ENCODE peak calls at places on chromosomes 3 and 15, in nine cellular contexts. One of them, this sample, is unnamed.
A peak's percentile ranks its signal among the peaks of the same experiment; 100 is the strongest.

GRCh38 chr15:60546764-60547163 is 67.8 kb upstream of the ICE2 start:
- DNase-seq in GM23248: no peak
- DNase-seq in hepatocyte: no peak
- DNase-seq in HFF-Myc: no peak
- DNase-seq in tibial artery: no peak
- DNase-seq in heart right ventricle: no peak
- DNase-seq in left ventricle myocardium inferior: no peak
- DNase-seq in adrenal gland: no peak
- DNase-seq in mammary epithelial cell: no peak
- DNase-seq in this sample: no peak

GRCh38 chr3:134106580-134106979 is 76.9 kb upstream of the SLCO2A1 start:
- DNase-seq in GM23248: no peak
- DNase-seq in hepatocyte: no peak
- DNase-seq in HFF-Myc: no peak
- DNase-seq in tibial artery: no peak
- DNase-seq in heart right ventricle: no peak
- DNase-seq in left ventricle myocardium inferior: no peak
- DNase-seq in adrenal gland: no peak
- DNase-seq in mammary epithelial cell: no peak
- DNase-seq in this sample: no peak

GRCh38 chr15:48765007-48765406 is 45.9 kb downstream of the CEP152 start:
- DNase-seq in GM23248: no peak
- DNase-seq in hepatocyte: no peak
- DNase-seq in HFF-Myc: no peak
- DNase-seq in tibial artery: no peak
- DNase-seq in heart right ventricle: no peak
- DNase-seq in left ventricle myocardium inferior: no peak
- DNase-seq in adrenal gland: no peak
- DNase-seq in mammary epithelial cell: no peak
- DNase-seq in this sample: no peak

GRCh38 chr15:91308209-91308608 is 208.2 kb downstream of the SV2B start:
- DNase-seq in GM23248: no peak
- DNase-seq in hepatocyte: no peak
- DNase-seq in HFF-Myc: no peak
- DNase-seq in tibial artery: no peak
- DNase-seq in heart right ventricle: no peak
- DNase-seq in left ventricle myocardium inferior: no peak
- DNase-seq in adrenal gland: no peak
- DNase-seq in mammary epithelial cell: no peak
- DNase-seq in this sample: no peak

GRCh38 chr3:66456711-66457173 is 44.1 kb downstream of the LRIG1 start:
- DNase-seq in GM23248: no peak
- DNase-seq in hepatocyte: no peak
- DNase-seq in HFF-Myc: no peak
- DNase-seq in tibial artery: no peak
- DNase-seq in heart right ventricle: peak; percentile 69
- DNase-seq in left ventricle myocardium inferior: peak; percentile 52
- DNase-seq in adrenal gland: no peak
- DNase-seq in mammary epithelial cell: no peak
- DNase-seq in this sample: no peak

GRCh38 chr3:116905805-116906204 is 196.2 kb downstream of the TUSC7 start:
- DNase-seq in GM23248: peak; percentile 35
- DNase-seq in hepatocyte: no peak
- DNase-seq in HFF-Myc: no peak
- DNase-seq in tibial artery: no peak
- DNase-seq in heart right ventricle: no peak
- DNase-seq in left ventricle myocardium inferior: no peak
- DNase-seq in adrenal gland: no peak
- DNase-seq in mammary epithelial cell: no peak
- DNase-seq in this sample: no peak

GRCh38 chr15:59190291-59190690 is 16.4 kb upstream of the LDHAL6B start:
- DNase-seq in GM23248: no peak
- DNase-seq in hepatocyte: no peak
- DNase-seq in HFF-Myc: no peak
- DNase-seq in tibial artery: no peak
- DNase-seq in heart right ventricle: no peak
- DNase-seq in left ventricle myocardium inferior: no peak
- DNase-seq in adrenal gland: no peak
- DNase-seq in mammary epithelial cell: no peak
- DNase-seq in this sample: no peak

GRCh38 chr3:127458698-127459097 is 131.8 kb downstream of the TPRA1 start:
- DNase-seq in GM23248: peak; percentile 13
- DNase-seq in hepatocyte: peak; percentile 70
- DNase-seq in HFF-Myc: no peak
- DNase-seq in tibial artery: no peak
- DNase-seq in heart right ventricle: no peak
- DNase-seq in left ventricle myocardium inferior: no peak
- DNase-seq in adrenal gland: no peak
- DNase-seq in mammary epithelial cell: no peak
- DNase-seq in this sample: no peak

GRCh38 chr3:14836049-14836468 is 17.3 kb downstream of the FGD5 start:
- DNase-seq in GM23248: no peak
- DNase-seq in hepatocyte: no peak
- DNase-seq in HFF-Myc: no peak
- DNase-seq in tibial artery: peak; percentile 78
- DNase-seq in heart right ventricle: peak; percentile 72
- DNase-seq in left ventricle myocardium inferior: peak; percentile 85
- DNase-seq in adrenal gland: peak; percentile 43
- DNase-seq in mammary epithelial cell: no peak
- DNase-seq in this sample: no peak

GRCh38 chr3:168386301-168386700 is 290.6 kb upstream of the GOLIM4 start:
- DNase-seq in GM23248: no peak
- DNase-seq in hepatocyte: no peak
- DNase-seq in HFF-Myc: no peak
- DNase-seq in tibial artery: no peak
- DNase-seq in heart right ventricle: no peak
- DNase-seq in left ventricle myocardium inferior: no peak
- DNase-seq in adrenal gland: no peak
- DNase-seq in mammary epithelial cell: no peak
- DNase-seq in this sample: no peak

GRCh38 chr3:69751118-69751517 is 11.9 kb downstream of the MITF start:
- DNase-seq in GM23248: no peak
- DNase-seq in hepatocyte: no peak
- DNase-seq in HFF-Myc: no peak
- DNase-seq in tibial artery: no peak
- DNase-seq in heart right ventricle: no peak
- DNase-seq in left ventricle myocardium inferior: no peak
- DNase-seq in adrenal gland: no peak
- DNase-seq in mammary epithelial cell: no peak
- DNase-seq in this sample: no peak

GRCh38 chr15:41256103-41256502 is 25.0 kb downstream of the CHP1 start:
- DNase-seq in GM23248: no peak
- DNase-seq in hepatocyte: no peak
- DNase-seq in HFF-Myc: no peak
- DNase-seq in tibial artery: no peak
- DNase-seq in heart right ventricle: no peak
- DNase-seq in left ventricle myocardium inferior: no peak
- DNase-seq in adrenal gland: no peak
- DNase-seq in mammary epithelial cell: no peak
- DNase-seq in this sample: no peak

GRCh38 chr15:41259546-41260189 is 28.6 kb downstream of the CHP1 start:
- DNase-seq in GM23248: no peak
- DNase-seq in hepatocyte: peak; percentile 30
- DNase-seq in HFF-Myc: no peak
- DNase-seq in tibial artery: no peak
- DNase-seq in heart right ventricle: no peak
- DNase-seq in left ventricle myocardium inferior: no peak
- DNase-seq in adrenal gland: peak; percentile 63
- DNase-seq in mammary epithelial cell: no peak
- DNase-seq in this sample: no peak

GRCh38 chr15:41254560-41254959 is 23.5 kb downstream of the CHP1 start:
- DNase-seq in GM23248: no peak
- DNase-seq in hepatocyte: no peak
- DNase-seq in HFF-Myc: no peak
- DNase-seq in tibial artery: no peak
- DNase-seq in heart right ventricle: no peak
- DNase-seq in left ventricle myocardium inferior: no peak
- DNase-seq in adrenal gland: no peak
- DNase-seq in mammary epithelial cell: no peak
- DNase-seq in this sample: no peak

GRCh38 chr15:41258706-41259471 is 27.8 kb downstream of the CHP1 start:
- DNase-seq in GM23248: peak; percentile 53
- DNase-seq in hepatocyte: peak; percentile 62
- DNase-seq in HFF-Myc: no peak
- DNase-seq in tibial artery: no peak
- DNase-seq in heart right ventricle: no peak
- DNase-seq in left ventricle myocardium inferior: no peak
- DNase-seq in adrenal gland: peak; percentile 52
- DNase-seq in mammary epithelial cell: peak; percentile 39
- DNase-seq in this sample: no peak

GRCh38 chr15:41256577-41257038 is 25.5 kb downstream of the CHP1 start:
- DNase-seq in GM23248: no peak
- DNase-seq in hepatocyte: peak; percentile 33
- DNase-seq in HFF-Myc: no peak
- DNase-seq in tibial artery: no peak
- DNase-seq in heart right ventricle: no peak
- DNase-seq in left ventricle myocardium inferior: no peak
- DNase-seq in adrenal gland: peak; percentile 31
- DNase-seq in mammary epithelial cell: peak; percentile 40
- DNase-seq in this sample: no peak
- H3K4me3 ChIP-seq in GM23248: no peak overlapping the region
- H3K4me3 ChIP-seq in hepatocyte: no peak overlapping the region
- H3K4me3 ChIP-seq in HFF-Myc: no peak overlapping the region
- H3K4me3 ChIP-seq in tibial artery: no peak overlapping the region
- H3K4me3 ChIP-seq in heart right ventricle: no peak overlapping the region
- H3K4me3 ChIP-seq in left ventricle myocardium inferior: no peak overlapping the region
- H3K4me3 ChIP-seq in adrenal gland: no peak overlapping the region
- H3K4me3 ChIP-seq in mammary epithelial cell: no peak overlapping the region
- H3K4me3 ChIP-seq in this sample: no peak overlapping the region

GRCh38 chr3:36804295-36805055 is 40.1 kb upstream of the DCLK3 start:
- DNase-seq in GM23248: no peak
- DNase-seq in hepatocyte: no peak
- DNase-seq in HFF-Myc: no peak
- DNase-seq in tibial artery: no peak
- DNase-seq in heart right ventricle: no peak
- DNase-seq in left ventricle myocardium inferior: no peak
- DNase-seq in adrenal gland: no peak
- DNase-seq in mammary epithelial cell: no peak
- DNase-seq in this sample: no peak

GRCh38 chr3:36800533-36801116 is 36.3 kb upstream of the DCLK3 start:
- DNase-seq in GM23248: no peak
- DNase-seq in hepatocyte: no peak
- DNase-seq in HFF-Myc: no peak
- DNase-seq in tibial artery: no peak
- DNase-seq in heart right ventricle: no peak
- DNase-seq in left ventricle myocardium inferior: no peak
- DNase-seq in adrenal gland: no peak
- DNase-seq in mammary epithelial cell: peak; percentile 27
- DNase-seq in this sample: no peak

GRCh38 chr3:36803096-36803811 is 38.9 kb upstream of the DCLK3 start:
- DNase-seq in GM23248: no peak
- DNase-seq in hepatocyte: no peak
- DNase-seq in HFF-Myc: no peak
- DNase-seq in tibial artery: no peak
- DNase-seq in heart right ventricle: no peak
- DNase-seq in left ventricle myocardium inferior: no peak
- DNase-seq in adrenal gland: no peak
- DNase-seq in mammary epithelial cell: no peak
- DNase-seq in this sample: no peak
- H3K4me3 ChIP-seq in GM23248: no peak overlapping the region
- H3K4me3 ChIP-seq in hepatocyte: no peak overlapping the region
- H3K4me3 ChIP-seq in HFF-Myc: no peak overlapping the region
- H3K4me3 ChIP-seq in tibial artery: no peak overlapping the region
- H3K4me3 ChIP-seq in heart right ventricle: no peak overlapping the region
- H3K4me3 ChIP-seq in left ventricle myocardium inferior: no peak overlapping the region
- H3K4me3 ChIP-seq in adrenal gland: no peak overlapping the region
- H3K4me3 ChIP-seq in mammary epithelial cell: no peak overlapping the region
- H3K4me3 ChIP-seq in this sample: no peak overlapping the region

DNA sequence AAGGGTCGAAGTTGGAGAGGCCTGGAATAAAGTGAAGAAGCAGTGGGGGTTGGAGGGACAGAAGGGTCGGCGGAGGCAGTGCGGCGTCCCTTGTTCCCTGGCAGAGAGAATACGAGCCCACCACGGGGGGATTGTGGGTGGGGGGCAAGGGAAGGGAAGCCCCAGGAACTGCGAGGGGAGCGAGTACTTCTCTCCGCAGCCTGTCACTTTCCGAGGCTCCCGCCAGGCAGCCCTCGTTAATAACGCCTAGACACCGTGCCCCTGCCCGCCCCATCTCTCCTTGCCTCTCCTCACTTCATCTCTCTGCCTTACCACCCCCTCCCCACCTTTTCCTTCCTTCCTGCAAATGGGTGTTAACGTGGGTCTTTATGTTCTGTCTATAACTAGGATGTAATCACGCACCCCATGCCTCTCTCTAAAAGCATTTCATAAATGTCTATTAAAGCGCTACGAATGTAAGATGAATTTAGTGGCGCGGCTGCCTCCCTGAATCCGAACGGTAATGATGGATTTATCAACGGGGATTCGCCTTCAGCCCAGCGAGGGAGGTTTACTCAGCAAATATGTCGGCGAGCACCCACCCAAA is 13.7 kb downstream of the NR2F2 start:
- DNase-seq in GM23248: no peak
- DNase-seq in hepatocyte: no peak
- DNase-seq in HFF-Myc: no peak
- DNase-seq in tibial artery: peak; percentile 63
- DNase-seq in heart right ventricle: no peak
- DNase-seq in left ventricle myocardium inferior: no peak
- DNase-seq in adrenal gland: no peak
- DNase-seq in mammary epithelial cell: no peak
- DNase-seq in this sample: no peak
- H3K4me3 ChIP-seq in GM23248: no peak overlapping the region
- H3K4me3 ChIP-seq in hepatocyte: no peak overlapping the region
- H3K4me3 ChIP-seq in HFF-Myc: peak overlapping the region; percentile 11
- H3K4me3 ChIP-seq in tibial artery: peak overlapping the region; percentile 97
- H3K4me3 ChIP-seq in heart right ventricle: peak overlapping the region; percentile 64
- H3K4me3 ChIP-seq in left ventricle myocardium inferior: peak overlapping the region; percentile 88
- H3K4me3 ChIP-seq in adrenal gland: peak overlapping the region; percentile 82
- H3K4me3 ChIP-seq in mammary epithelial cell: no peak overlapping the region
- H3K4me3 ChIP-seq in this sample: no peak overlapping the region

DNA sequence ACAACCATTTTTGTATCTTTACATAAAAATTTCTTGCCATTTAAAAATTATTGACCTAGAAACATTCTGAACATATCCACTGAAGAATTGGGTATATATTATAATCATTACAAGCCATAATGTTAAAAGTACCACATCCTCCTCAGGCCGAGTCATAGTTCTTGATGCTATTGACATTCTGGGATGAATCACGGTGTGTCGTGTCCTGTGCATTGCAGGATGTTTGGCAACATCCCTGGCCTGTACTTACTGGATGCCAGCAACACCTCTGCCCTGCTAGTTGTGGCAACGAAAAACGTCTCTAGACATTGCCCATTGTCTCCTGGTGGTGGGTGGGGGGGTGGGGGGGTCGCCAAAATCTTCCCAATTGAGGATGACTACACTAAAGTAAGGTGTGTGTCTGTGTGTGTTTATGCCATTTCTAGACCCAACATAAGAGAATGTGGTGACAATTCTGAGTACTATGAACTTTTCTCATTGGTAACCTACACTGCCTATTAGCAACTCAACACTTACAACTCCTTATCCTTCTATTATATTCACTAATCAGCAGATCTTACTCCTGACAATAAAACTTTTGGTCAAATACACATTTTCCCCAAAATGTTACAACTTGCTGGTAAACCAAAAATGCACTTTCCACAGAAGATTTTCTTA is 471.6 kb downstream of the FOXP1 start:
- DNase-seq in GM23248: peak; percentile 97
- DNase-seq in hepatocyte: no peak
- DNase-seq in HFF-Myc: peak; percentile 39
- DNase-seq in tibial artery: no peak
- DNase-seq in heart right ventricle: no peak
- DNase-seq in left ventricle myocardium inferior: no peak
- DNase-seq in adrenal gland: no peak
- DNase-seq in mammary epithelial cell: peak; percentile 89
- DNase-seq in this sample: no peak
- H3K4me3 ChIP-seq in GM23248: no peak overlapping the region
- H3K4me3 ChIP-seq in hepatocyte: no peak overlapping the region
- H3K4me3 ChIP-seq in HFF-Myc: no peak overlapping the region
- H3K4me3 ChIP-seq in tibial artery: no peak overlapping the region
- H3K4me3 ChIP-seq in heart right ventricle: no peak overlapping the region
- H3K4me3 ChIP-seq in left ventricle myocardium inferior: no peak overlapping the region
- H3K4me3 ChIP-seq in adrenal gland: no peak overlapping the region
- H3K4me3 ChIP-seq in mammary epithelial cell: no peak overlapping the region
- H3K4me3 ChIP-seq in this sample: no peak overlapping the region

This sample was measured in thoracic aorta.